ENCODE peak calls at places on chromosome 20, in nine cellular contexts. A, S, F, W, H, I, T, J and G are unnamed samples.

GRCh38 chr20:44863661-44864060 is 21.8 kb upstream of the YWHAB start:
- DNase-seq in A (no peak), S (no peak), F (no peak), W (peak; percentile 49), H (peak; percentile 18), I (no peak), T (no peak), J (no peak), G (no peak)

GRCh38 chr20:56995635-56996075 is 270.8 kb downstream of the BMP7 start:
- DNase-seq in A (peak; percentile 67), S (no peak), F (no peak), W (peak; percentile 51), H (peak; percentile 12), I (peak; percentile 23), T (no peak), J (peak; percentile 36), G (peak; percentile 17)

GRCh38 chr20:39909447-39909846 is 779.6 kb downstream of the MAFB start:
- DNase-seq in A (peak; percentile 49), S (no peak), F (peak; percentile 33), W (no peak), H (no peak), I (no peak), T (no peak), J (no peak), G (no peak)

GRCh38 chr20:33653218-33653899 is 8.8 kb upstream of the C20orf144 start:
- DNase-seq in A (peak; percentile 40), S (peak; percentile 66), F (peak; percentile 61), W (peak; percentile 89), H (peak; percentile 78), I (peak; percentile 75), T (peak; percentile 50), J (peak; percentile 72), G (peak; percentile 79)

GRCh38 chr20:11352041-11352440 is 565.7 kb upstream of the BTBD3 start:
- DNase-seq in A (no peak), S (no peak), F (no peak), W (no peak), H (no peak), I (no peak), T (no peak), J (no peak), G (no peak)

GRCh38 chr20:5267092-5267491 is 49.7 kb downstream of the PROKR2 start:
- DNase-seq in A (no peak), S (no peak), F (no peak), W (no peak), H (no peak), I (no peak), T (no peak), J (no peak), G (no peak)

GRCh38 chr20:36273414-36274247 is 32.5 kb upstream of the DLGAP4 start:
- DNase-seq in A (no peak), S (peak; percentile 16), F (no peak), W (no peak), H (peak; percentile 28), I (no peak), T (no peak), J (peak; percentile 58), G (peak; percentile 30)

GRCh38 chr20:57124800-57125399 is 141.5 kb downstream of the BMP7 start:
- DNase-seq in A (no peak), S (no peak), F (no peak), W (peak; percentile 29), H (no peak), I (no peak), T (no peak), J (no peak), G (no peak)

GRCh38 chr20:40741507-40742106 is 52.6 kb upstream of the MAFB start:
- DNase-seq in A (no peak), S (peak; percentile 34), F (peak; percentile 43), W (peak; percentile 53), H (peak; percentile 66), I (peak; percentile 57), T (peak; percentile 33), J (peak; percentile 56), G (peak; percentile 62)

GRCh38 chr20:3930265-3931206 is 41.3 kb downstream of the PANK2 start:
- DNase-seq in A (no peak), S (no peak), F (no peak), W (no peak), H (no peak), I (no peak), T (no peak), J (no peak), G (no peak)

GRCh38 chr20:25054995-25055629 is 2.8 kb downstream of the ACSS1 start:
- DNase-seq in A (no peak), S (peak; percentile 13), F (no peak), W (no peak), H (peak; percentile 33), I (peak; percentile 80), T (no peak), J (no peak), G (no peak)

GRCh38 chr20:25057234-25058050 is 497 bp downstream of the ACSS1 start:
- DNase-seq in A (peak; percentile 94), S (peak; percentile 19), F (peak; percentile 85), W (peak; percentile 82), H (peak; percentile 55), I (no peak), T (peak; percentile 79), J (peak; percentile 64), G (peak; percentile 44)

GRCh38 chr20:25054133-25054820 is 3.7 kb downstream of the ACSS1 start:
- DNase-seq in A (no peak), S (no peak), F (no peak), W (no peak), H (no peak), I (peak; percentile 39), T (no peak), J (no peak), G (no peak)

GRCh38 chr20:25056601-25057233 is 1.2 kb downstream of the ACSS1 start:
- DNase-seq in A (peak; percentile 91), S (no peak), F (peak; percentile 29), W (no peak), H (peak; percentile 25), I (no peak), T (no peak), J (no peak), G (no peak)

GRCh38 chr20:25055711-25056492 is 2.0 kb downstream of the ACSS1 start:
- DNase-seq in A (no peak), S (peak; percentile 4), F (peak; percentile 20), W (no peak), H (peak; percentile 12), I (no peak), T (no peak), J (no peak), G (no peak)
- H3K4me3 ChIP-seq in A (peak overlapping the region; percentile 66), S (no peak overlapping the region), F (no peak overlapping the region), W (no peak overlapping the region), H (no peak overlapping the region), I (peak overlapping the region; percentile 82), T (peak overlapping the region; percentile 62), J (no peak overlapping the region), G (peak overlapping the region; percentile 68)

GRCh38 chr20:17875981-17876385 is 92.6 kb downstream of the SNX5 start:
- DNase-seq in A (no peak), S (no peak), F (no peak), W (peak; percentile 66), H (peak; percentile 31), I (no peak), T (no peak), J (no peak), G (no peak)
- TF ChIP-seq CTCF in A (no peak), S (no peak), F (no peak), W (peak; percentile 13), H (no peak), I (peak; percentile 8), T (no peak), J (no peak), G (no peak)

GRCh38 chr20:26135325-26136110 is 438.9 kb upstream of the ZNF337 start:
- DNase-seq in A (no peak), S (no peak), F (no peak), W (no peak), H (no peak), I (no peak), T (no peak), J (no peak), G (no peak)
- H3K4me1 ChIP-seq in A (no peaks in the 10 kb centered on the region), S (no peaks in the 10 kb centered on the region), F (no peaks in the 10 kb centered on the region), W (no peaks in the 10 kb centered on the region), H (no peaks in the 10 kb centered on the region), I (no peaks in the 10 kb centered on the region), T (no peaks in the 10 kb centered on the region), J (no peaks in the 10 kb centered on the region), G (no peaks in the 10 kb centered on the region)

GRCh38 chr20:63254536-63255384 is 497 bp upstream of the NKAIN4 start:
- DNase-seq in A (no peak), S (no peak), F (no peak), W (no peak), H (no peak), I (no peak), T (no peak), J (no peak), G (no peak)

GRCh38 chr20:63254237-63254535 is at the start of gene NKAIN4:
- DNase-seq in A (no peak), S (no peak), F (no peak), W (no peak), H (no peak), I (no peak), T (no peak), J (no peak), G (no peak)

GRCh38 chr20:63252157-63252780 is 2.0 kb downstream of the NKAIN4 start:
- DNase-seq in A (no peak), S (no peak), F (no peak), W (no peak), H (no peak), I (no peak), T (no peak), J (no peak), G (no peak)

GRCh38 chr20:63253438-63254236 is 626 bp downstream of the NKAIN4 start:
- DNase-seq in A (no peak), S (no peak), F (no peak), W (peak; percentile 55), H (no peak), I (no peak), T (no peak), J (no peak), G (no peak)

DNA sequence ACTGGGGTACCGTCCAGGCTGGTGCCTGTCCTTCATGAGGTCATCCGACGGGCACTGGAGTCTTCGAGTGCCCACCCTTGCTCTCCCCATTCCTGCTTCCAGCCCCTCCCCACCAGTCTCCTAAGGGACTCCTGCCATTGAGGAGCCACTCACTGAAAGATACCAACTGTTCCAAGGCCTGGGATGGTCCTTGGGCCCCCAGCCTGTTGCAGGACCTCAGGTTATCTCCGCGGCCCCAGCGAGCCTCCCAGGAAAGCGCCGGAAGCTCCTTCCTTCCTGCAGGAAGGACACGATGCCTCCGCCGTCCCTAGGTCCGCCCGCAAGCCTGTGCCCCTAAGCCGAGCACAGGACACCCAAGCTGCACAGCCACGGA is 1.2 kb downstream of the NKAIN4 start:
- DNase-seq in A (no peak), S (no peak), F (no peak), W (no peak), H (no peak), I (no peak), T (no peak), J (no peak), G (no peak)
- H3K4me3 ChIP-seq in A (no peak overlapping the region), S (no peak overlapping the region), F (no peak overlapping the region), W (peak overlapping the region; percentile 29), H (no peak overlapping the region), I (no peak overlapping the region), T (no peak overlapping the region), J (peak overlapping the region; percentile 50), G (no peak overlapping the region)

GRCh38 chr20:13611726-13612125 is 27.0 kb downstream of the TASP1 start:
- DNase-seq in A (no peak), S (no peak), F (no peak), W (no peak), H (no peak), I (no peak), T (no peak), J (no peak), G (no peak)

GRCh38 chr20:13613917-13614316 is 24.8 kb downstream of the TASP1 start:
- DNase-seq in A (no peak), S (no peak), F (no peak), W (no peak), H (peak; percentile 70), I (peak; percentile 35), T (no peak), J (no peak), G (no peak)

GRCh38 chr20:13610205-13610604 is 28.5 kb downstream of the TASP1 start:
- DNase-seq in A (no peak), S (no peak), F (no peak), W (peak; percentile 5), H (peak; percentile 5), I (peak; percentile 41), T (no peak), J (peak; percentile 38), G (peak; percentile 37)
- TF ChIP-seq CTCF in A (no peak), S (no peak), F (peak; percentile 17), W (no peak), H (no peak), I (peak; percentile 64), T (peak; percentile 10), J (no peak), G (peak; percentile 45)